ENCODE peak calls at places on chromosomes 5 and 9, in eight cellular contexts. X is activated CD8-positive, alpha-beta T cell treated with anti-CD3 and anti-CD28 coated beads for 36 hours; W is B cell; O is PC-9; D is A673; A is nephron progenitor cell; Z is lung; U is progenitor cell of endocrine pancreas. P is an unnamed sample.

GRCh38 chr5:108418172-108418571 is 36.3 kb upstream of the FBXL17 start:
- DNase-seq in X (no peak), W (no peak), O (no peak), D (no peak), A (no peak), Z (no peak), U (no peak), P (no peak)

GRCh38 chr5:92364986-92365550 is 982.0 kb upstream of the ARRDC3 start:
- DNase-seq in X (no peak), W (no peak), O (no peak), D (no peak), A (no peak), Z (no peak), U (no peak), P (no peak)

GRCh38 chr9:98488578-98489312 is 220.0 kb downstream of the GABBR2 start:
- DNase-seq in X (no peak), W (no peak), O (peak; percentile 94), D (no peak), A (no peak), Z (peak; percentile 46), U (no peak), P (no peak)

GRCh38 chr5:69029292-69029691 is 64.5 kb upstream of the SLC30A5 start:
- DNase-seq in X (no peak), W (no peak), O (no peak), D (no peak), A (no peak), Z (no peak), U (no peak), P (no peak)

GRCh38 chr5:155651-156410 is 35.5 kb upstream of the LRRC14B start:
- DNase-seq in X (no peak), W (no peak), O (no peak), D (no peak), A (peak; percentile 37), Z (no peak), U (no peak), P (no peak)

GRCh38 chr5:171953860-171954701 is 52.4 kb downstream of the FBXW11 start:
- DNase-seq in X (no peak), W (no peak), O (peak; percentile 79), D (no peak), A (no peak), Z (no peak), U (no peak), P (no peak)

GRCh38 chr9:134343637-134344036 is 17.4 kb downstream of the RXRA start:
- DNase-seq in X (no peak), W (no peak), O (no peak), D (no peak), A (no peak), Z (no peak), U (no peak), P (no peak)

GRCh38 chr5:73770601-73771025 is 144.6 kb downstream of the ARHGEF28 start:
- DNase-seq in X (no peak), W (no peak), O (no peak), D (no peak), A (no peak), Z (no peak), U (no peak), P (no peak)

GRCh38 chr5:125093776-125094175 is 347.3 kb upstream of the ZNF608 start:
- DNase-seq in X (no peak), W (no peak), O (no peak), D (peak; percentile 18), A (no peak), Z (no peak), U (no peak), P (no peak)

GRCh38 chr5:155905359-155905758 is 421.6 kb upstream of the SGCD start:
- DNase-seq in X (no peak), W (no peak), O (no peak), D (no peak), A (no peak), Z (no peak), U (no peak), P (no peak)

GRCh38 chr5:155908543-155908942 is 418.4 kb upstream of the SGCD start:
- DNase-seq in X (no peak), W (no peak), O (no peak), D (no peak), A (no peak), Z (no peak), U (no peak), P (no peak)

GRCh38 chr5:155906046-155906445 is 420.9 kb upstream of the SGCD start:
- DNase-seq in X (no peak), W (no peak), O (no peak), D (peak; percentile 1), A (no peak), Z (no peak), U (no peak), P (no peak)
- TF ChIP-seq CTCF in X (no peak), W (no peak), O (no peak), D (no peak), A (no peak), Z (no peak), U (no peak), P (peak; percentile 42)

DNA sequence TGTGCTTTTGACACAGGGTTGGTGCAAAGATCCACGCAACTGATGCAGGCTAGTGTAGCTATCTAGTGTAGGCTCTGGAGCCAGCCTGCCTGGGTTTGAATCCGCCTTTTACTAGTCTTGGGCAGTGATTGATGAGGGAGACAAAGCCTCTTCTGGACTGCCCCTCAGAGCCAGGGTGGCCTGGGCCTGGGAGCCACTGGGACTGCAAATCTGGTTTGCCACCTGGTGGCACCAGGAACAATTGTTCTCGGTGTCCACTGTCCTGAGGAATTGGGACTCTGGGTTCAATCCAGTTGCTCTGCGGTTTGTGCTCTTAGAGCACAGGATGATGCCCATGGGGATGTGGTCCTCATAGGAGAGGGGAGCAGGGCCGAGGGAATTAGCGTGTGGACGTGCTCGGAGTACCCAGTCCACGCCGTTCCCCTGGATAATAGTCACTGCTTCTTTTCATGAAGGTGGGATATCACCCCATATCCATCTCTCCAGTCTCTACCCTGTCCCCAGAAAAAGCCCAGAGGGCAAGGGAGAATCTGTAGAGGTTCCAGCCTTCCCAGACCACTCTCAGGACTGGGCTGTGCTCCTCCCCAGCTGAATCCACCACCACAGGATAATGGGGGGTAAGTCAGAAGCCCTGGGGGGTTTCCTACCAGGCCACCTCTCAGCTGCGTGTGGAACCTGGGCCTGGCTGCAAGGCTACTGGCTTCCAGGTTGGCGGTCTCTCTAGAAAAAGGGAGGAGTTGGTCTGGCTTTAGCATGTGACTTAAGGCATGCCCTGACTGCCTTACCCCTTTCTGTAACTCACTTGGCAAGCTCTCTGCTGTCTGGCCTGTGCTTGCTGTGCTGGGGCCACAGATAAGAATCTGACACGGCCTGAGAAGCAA is 1.9 kb downstream of the B4GALT7 start:
- DNase-seq in X (no peak), W (no peak), O (no peak), D (no peak), A (peak; percentile 21), Z (no peak), U (no peak), P (no peak)
- TF ChIP-seq CTCF in X (no peak), W (no peak), O (no peak), D (no peak), A (no peak), Z (no peak), U (peak; percentile 14), P (no peak)

GRCh38 chr5:81749562-81750307 is 1.2 kb downstream of the SSBP2 start:
- DNase-seq in X (peak; percentile 67), W (peak; percentile 78), O (no peak), D (peak; percentile 54), A (peak; percentile 77), Z (peak; percentile 30), U (peak; percentile 42), P (peak; percentile 30)
- TF ChIP-seq CTCF in X (no peak), W (no peak), O (no peak), D (no peak), A (no peak), Z (no peak), U (peak; percentile 14), P (no peak)

GRCh38 chr9:87950765-87951488 is 23.4 kb downstream of the CDK20 start:
- DNase-seq in X (no peak), W (peak; percentile 12), O (no peak), D (peak; percentile 63), A (no peak), Z (no peak), U (no peak), P (no peak)
- TF ChIP-seq CTCF in X (peak; percentile 70), W (peak; percentile 52), O (peak; percentile 81), D (peak; percentile 68), A (peak; percentile 59), Z (no peak), U (peak; percentile 71), P (peak; percentile 37)

DNA sequence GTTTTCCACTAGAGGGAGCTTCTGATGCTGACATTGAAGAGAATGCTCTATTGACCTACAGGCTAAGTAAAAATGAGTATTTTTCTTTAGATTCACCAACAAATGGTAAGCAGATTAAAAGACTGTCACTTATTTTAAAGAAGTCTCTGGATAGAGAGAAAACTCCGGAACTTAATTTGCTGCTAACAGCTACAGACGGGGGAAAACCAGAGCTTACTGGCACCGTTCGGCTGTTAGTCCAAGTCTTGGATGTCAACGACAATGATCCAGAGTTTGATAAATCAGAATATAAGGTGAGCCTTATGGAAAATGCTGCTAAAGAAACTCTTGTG is 764 bp downstream of the PCDHA11 start:
- DNase-seq in X (no peak), W (no peak), O (no peak), D (no peak), A (no peak), Z (no peak), U (no peak), P (no peak)
- TF ChIP-seq CTCF in X (no peak), W (no peak), O (no peak), D (peak; percentile 74), A (peak; percentile 24), Z (no peak), U (no peak), P (no peak)